ENCODE peak calls at places on chromosomes 5 and 9, in four cellular contexts. Q, D, N and H are unnamed samples.

GRCh38 chr9:112819635-112820496 is 69.3 kb downstream of the SNX30 start:
- DNase-seq in Q (no peak), D (peak), N (peak), H (no peak)

GRCh38 chr5:531101-531748 is 7.0 kb upstream of the SLC9A3 start:
- DNase-seq in Q (no peak), D (no peak), N (no peak), H (no peak)

GRCh38 chr5:40333459-40334241 is 346.1 kb upstream of the PTGER4 start:
- DNase-seq in Q (peak), D (no peak), N (peak), H (no peak)

GRCh38 chr5:133993152-133993548 is 11.6 kb downstream of the VDAC1 start:
- DNase-seq in Q (no peak), D (no peak), N (peak), H (no peak)

GRCh38 chr5:31859096-31859495 is 220.2 kb downstream of the PDZD2 start:
- DNase-seq in Q (no peak), D (no peak), N (no peak), H (no peak)

GRCh38 chr5:7850241-7850532 is 746 bp downstream of the CFAP90 start:
- DNase-seq in Q (no peak), D (no peak), N (no peak), H (no peak)

GRCh38 chr9:34177906-34178697 is 741 bp upstream of the UBAP1 start:
- DNase-seq in Q (no peak), D (no peak), N (no peak), H (no peak)

GRCh38 chr5:142811840-142812557 is 41.8 kb downstream of the ARHGAP26 start:
- DNase-seq in Q (no peak), D (no peak), N (no peak), H (no peak)

GRCh38 chr5:171483453-171484177 is 64.2 kb downstream of the FGF18 start:
- DNase-seq in Q (no peak), D (no peak), N (peak), H (no peak)

GRCh38 chr5:1057485-1057825 is 48.9 kb downstream of the NKD2 start:
- DNase-seq in Q (no peak), D (no peak), N (no peak), H (no peak)

GRCh38 chr9:136700309-136700708 is 12.1 kb upstream of the DIPK1B start:
- DNase-seq in Q (no peak), D (no peak), N (peak), H (no peak)

GRCh38 chr5:151741678-151742423 is 16.6 kb downstream of the ATOX1 start:
- DNase-seq in Q (no peak), D (no peak), N (peak), H (no peak)

GRCh38 chr5:159576902-159577301 is 246.6 kb upstream of the IL12B start:
- DNase-seq in Q (no peak), D (no peak), N (no peak), H (no peak)

GRCh38 chr5:59923465-59923864 is 29.9 kb upstream of the PDE4D start:
- DNase-seq in Q (no peak), D (no peak), N (peak), H (no peak)

GRCh38 chr5:106843812-106844416 is 826.8 kb downstream of the EFNA5 start:
- DNase-seq in Q (no peak), D (no peak), N (peak), H (no peak)

GRCh38 chr5:56829137-56829536 is 13.8 kb downstream of the MAP3K1 start:
- DNase-seq in Q (peak), D (no peak), N (no peak), H (no peak)

GRCh38 chr5:5340206-5340729 is 82.2 kb upstream of the ICE1 start:
- DNase-seq in Q (no peak), D (no peak), N (peak), H (no peak)

GRCh38 chr5:178083942-178084341 is 29.4 kb upstream of the N4BP3 start:
- DNase-seq in Q (no peak), D (no peak), N (no peak), H (no peak)

GRCh38 chr9:123784513-123784912 is 145.4 kb downstream of the DENND1A start:
- DNase-seq in Q (no peak), D (no peak), N (peak), H (no peak)

GRCh38 chr5:33755216-33755615 is 136.6 kb downstream of the ADAMTS12 start:
- DNase-seq in Q (no peak), D (no peak), N (peak), H (no peak)

GRCh38 chr5:154782812-154783592 is 27.8 kb downstream of the LARP1 start:
- DNase-seq in Q (no peak), D (no peak), N (no peak), H (no peak)

GRCh38 chr5:126015244-126016054 is 407.8 kb upstream of the GRAMD2B start:
- DNase-seq in Q (no peak), D (no peak), N (peak), H (no peak)

GRCh38 chr5:128276537-128277216 is 193.1 kb downstream of the SLC12A2 start:
- DNase-seq in Q (no peak), D (no peak), N (peak), H (no peak)

GRCh38 chr5:174937201-174938130 is 213.1 kb downstream of the MSX2 start:
- DNase-seq in Q (no peak), D (no peak), N (no peak), H (no peak)

GRCh38 chr9:6096821-6097220 is 81.4 kb upstream of the RANBP6 start:
- DNase-seq in Q (no peak), D (no peak), N (peak), H (no peak)

GRCh38 chr5:88236866-88237642 is 31.6 kb downstream of the TMEM161B start:
- DNase-seq in Q (no peak), D (no peak), N (peak), H (no peak)

GRCh38 chr9:90773593-90773992 is 28.0 kb upstream of the SYK start:
- DNase-seq in Q (no peak), D (no peak), N (no peak), H (no peak)

GRCh38 chr9:136839229-136840139 is 2.8 kb upstream of the AJM1 start:
- DNase-seq in Q (no peak), D (no peak), N (no peak), H (no peak)

GRCh38 chr9:72826954-72827953 is 125.6 kb downstream of the ALDH1A1 start:
- DNase-seq in Q (no peak), D (no peak), N (no peak), H (no peak)

GRCh38 chr5:33312631-33313030 is 128.1 kb upstream of the TARS1 start:
- DNase-seq in Q (no peak), D (no peak), N (no peak), H (no peak)

GRCh38 chr9:106312913-106313312 is 550.1 kb upstream of the ZNF462 start:
- DNase-seq in Q (no peak), D (no peak), N (no peak), H (no peak)

GRCh38 chr9:121783523-121784507 is 132.4 kb downstream of the DAB2IP start:
- DNase-seq in Q (no peak), D (no peak), N (no peak), H (no peak)

GRCh38 chr5:119315516-119315949 is 40.3 kb upstream of the TNFAIP8 start:
- DNase-seq in Q (peak), D (peak), N (peak), H (peak)